ENCODE peak calls at places on chromosomes 5 and 9, in nine cellular contexts. R, O, Z, J, V, B, G, W and C are unnamed samples.

GRCh38 chr5:133142782-133143181 is 91.0 kb downstream of the HSPA4 start:
- DNase-seq in Z (no peak), V (no peak), J (no peak), R (no peak), O (no peak), B (no peak), W (no peak), G (no peak), C (no peak)

GRCh38 chr5:133962131-133962530 is 6.3 kb downstream of the C5orf15 start:
- DNase-seq in J (no peak), O (no peak), R (no peak), V (no peak), G (no peak), W (no peak), B (no peak), Z (no peak), C (no peak)

GRCh38 chr9:111866976-111867375 is 29.6 kb upstream of the UGCG start:
- DNase-seq in W (no peak), J (no peak), V (no peak), B (peak; percentile 6), G (no peak), R (no peak), Z (no peak), O (no peak), C (no peak)

GRCh38 chr9:70021026-70021571 is 22.5 kb upstream of the MAMDC2 start:
- DNase-seq in R (no peak), G (no peak), W (no peak), Z (no peak), B (no peak), J (no peak), V (no peak), O (no peak), C (no peak)

GRCh38 chr5:75167345-75167744 is 69.3 kb downstream of the ANKRD31 start:
- DNase-seq in V (peak; percentile 4), Z (no peak), B (peak; percentile 34), R (no peak), G (peak; percentile 77), J (no peak), W (no peak), O (no peak), C (no peak)

GRCh38 chr9:130942084-130942483 is 3.0 kb upstream of the FIBCD1 start:
- DNase-seq in J (no peak), G (no peak), B (no peak), Z (no peak), R (no peak), V (no peak), O (no peak), W (no peak), C (no peak)

GRCh38 chr5:142003266-142003800 is 9.5 kb downstream of the GNPDA1 start:
- DNase-seq in V (no peak), Z (no peak), R (no peak), G (no peak), O (no peak), B (no peak), J (no peak), W (no peak), C (no peak)

GRCh38 chr5:141557681-141558136 is 61.1 kb downstream of the DIAPH1 start:
- DNase-seq in O (peak; percentile 95), Z (peak; percentile 89), R (peak; percentile 95), G (peak; percentile 95), V (peak; percentile 69), B (peak; percentile 50), J (peak; percentile 82), W (peak; percentile 80), C (peak; percentile 47)

GRCh38 chr5:36367524-36367923 is 65.8 kb upstream of the RANBP3L start:
- DNase-seq in B (no peak), J (no peak), R (no peak), O (no peak), W (no peak), G (no peak), V (no peak), Z (no peak), C (peak; percentile 42)

GRCh38 chr5:103414598-103414997 is 148.0 kb downstream of the NUDT12 start:
- DNase-seq in B (peak; percentile 16), R (no peak), O (no peak), W (peak; percentile 34), Z (no peak), J (no peak), V (no peak), G (no peak), C (no peak)

GRCh38 chr5:92019376-92019990 is 636.4 kb upstream of the ARRDC3 start:
- DNase-seq in B (no peak), G (no peak), W (no peak), Z (no peak), J (no peak), R (no peak), O (no peak), V (no peak), C (no peak)

GRCh38 chr9:121684381-121685145 is 33.1 kb downstream of the DAB2IP start:
- DNase-seq in B (no peak), V (peak; percentile 72), R (peak; percentile 78), Z (peak; percentile 78), W (no peak), G (peak; percentile 90), J (no peak), O (no peak), C (no peak)

GRCh38 chr5:77437194-77437593 is 54.9 kb downstream of the WDR41 start:
- DNase-seq in G (peak; percentile 28), V (peak; percentile 25), W (no peak), Z (no peak), O (no peak), J (no peak), R (no peak), B (peak; percentile 18), C (no peak)

GRCh38 chr9:71636143-71636839 is 132.0 kb downstream of the CEMIP2 start:
- DNase-seq in V (no peak), Z (no peak), G (no peak), W (no peak), O (no peak), R (no peak), J (no peak), B (peak; percentile 38), C (no peak)

GRCh38 chr9:81035171-81035570 is 654.2 kb downstream of the TLE1 start:
- DNase-seq in G (no peak), J (no peak), B (no peak), O (no peak), W (no peak), R (no peak), Z (no peak), V (peak; percentile 5), C (no peak)

GRCh38 chr5:84430863-84431663 is 46.4 kb upstream of the EDIL3 start:
- DNase-seq in W (no peak), R (no peak), V (no peak), O (no peak), B (no peak), Z (no peak), G (no peak), J (no peak), C (no peak)

GRCh38 chr9:134139081-134139480 is 3.2 kb downstream of the WDR5 start:
- DNase-seq in J (no peak), R (no peak), Z (no peak), W (no peak), V (peak; percentile 50), O (no peak), B (no peak), G (no peak), C (no peak)

GRCh38 chr9:135671591-135672041 is 8.5 kb downstream of the LCN9 start:
- DNase-seq in J (no peak), B (no peak), R (peak; percentile 52), W (no peak), O (no peak), V (peak; percentile 72), G (peak; percentile 81), Z (peak; percentile 45), C (no peak)

GRCh38 chr5:167982-168660 is 23.2 kb upstream of the LRRC14B start:
- DNase-seq in V (no peak), J (no peak), R (peak; percentile 62), O (peak; percentile 70), G (no peak), B (no peak), W (no peak), Z (peak; percentile 60), C (no peak)

GRCh38 chr9:77599492-77599891 is 48.6 kb downstream of the GNA14 start:
- DNase-seq in G (no peak), O (no peak), B (no peak), V (no peak), W (no peak), J (no peak), R (no peak), Z (no peak), C (no peak)
- TF ChIP-seq CTCF in G (no peak), O (no peak), B (no peak), V (no peak), W (no peak), J (no peak), R (no peak), Z (no peak), C (no peak)

DNA sequence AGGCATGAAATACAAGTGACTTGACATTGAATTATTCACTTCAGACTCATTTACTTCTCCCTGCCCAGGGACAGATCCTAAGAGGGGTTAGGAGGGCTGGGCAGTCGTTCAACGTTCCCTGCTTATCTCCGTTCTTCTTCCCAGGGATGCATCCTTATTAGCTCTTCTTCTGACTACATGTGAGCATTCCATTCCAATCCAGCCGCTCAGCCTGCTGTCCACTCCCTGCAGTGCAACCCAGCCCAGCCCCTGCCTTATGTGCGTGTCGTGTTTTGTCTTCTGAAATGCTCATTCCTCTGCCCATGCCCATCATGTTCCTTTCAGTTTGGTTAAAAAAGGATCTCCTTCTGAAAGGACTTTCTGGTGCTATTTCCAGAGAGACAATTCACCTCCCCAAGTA is 64.7 kb upstream of the PALM2AKAP2 start:
- DNase-seq in J (no peak), O (no peak), Z (no peak), G (no peak), B (no peak), V (no peak), W (no peak), R (no peak), C (no peak)
- TF ChIP-seq POLR2AphosphoS5 in J (no peak), O (no peak), Z (no peak), G (no peak), B (no peak), V (no peak), W (no peak), R (no peak), C (no peak)

DNA sequence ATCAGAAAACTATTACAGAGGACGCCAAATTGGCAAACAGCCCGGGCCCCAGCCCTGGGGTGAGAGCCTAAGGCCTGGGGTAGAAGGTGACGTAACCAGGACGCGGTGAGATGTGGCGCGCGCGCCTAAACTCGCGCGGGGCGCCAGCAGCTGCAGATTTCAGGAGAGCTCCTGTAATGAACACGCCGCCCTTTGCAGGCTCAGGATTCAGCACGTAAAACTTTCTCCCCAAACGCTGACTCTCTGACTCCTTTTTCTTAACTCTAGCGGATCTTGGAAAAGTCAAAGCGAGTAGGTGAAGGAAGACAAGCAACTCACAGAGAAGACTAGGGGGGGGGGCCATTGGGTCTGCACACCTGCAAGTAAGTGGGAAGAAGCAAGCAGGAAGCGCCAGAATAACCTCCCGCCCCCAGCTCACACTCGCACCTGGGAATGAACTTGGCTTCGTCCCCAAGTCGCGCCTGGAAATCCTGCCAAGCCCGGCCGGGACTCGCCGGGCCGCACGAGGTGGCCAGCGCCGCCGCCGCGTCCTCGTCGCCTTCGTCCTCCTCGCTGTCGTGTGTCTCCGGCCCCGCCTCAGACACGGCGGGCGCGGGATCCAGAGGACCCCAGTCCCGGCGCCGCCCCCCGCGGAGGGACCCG is 810 bp downstream of the RASEF start:
- DNase-seq in O (no peak), B (no peak), J (no peak), V (peak; percentile 65), R (no peak), G (peak; percentile 71), W (peak; percentile 36), Z (no peak), C (peak; percentile 41)
- H3K4me3 ChIP-seq in O (peak overlapping the region; percentile 52), B (no peak overlapping the region), J (peak overlapping the region; percentile 58), V (no peak overlapping the region), R (peak overlapping the region; percentile 36), G (peak overlapping the region; percentile 45), W (peak overlapping the region; percentile 60), Z (no peak overlapping the region), C (peak overlapping the region; percentile 63)

GRCh38 chr9:86287013-86287412 is 4.7 kb upstream of the ISCA1 start:
- DNase-seq in R (no peak), J (no peak), O (no peak), W (no peak), V (peak; percentile 24), B (peak; percentile 55), G (peak; percentile 92), Z (no peak), C (no peak)
- TF ChIP-seq CTCF in R (no peak), J (peak; percentile 51), O (no peak), W (no peak), V (peak; percentile 36), B (peak; percentile 72), G (peak; percentile 77), Z (no peak), C (no peak)